ENCODE peak calls at places on chromosomes 6 and 20, in four cellular contexts. U, D, V and N are unnamed samples.

GRCh38 chr20:34705383-34706021 is 1.4 kb downstream of the TP53INP2 start:
- DNase-seq in U (peak), D (no peak), V (no peak), N (peak)

GRCh38 chr20:4573564-4574355 is 147.9 kb upstream of the PRND start:
- DNase-seq in U (no peak), D (no peak), V (no peak), N (no peak)

GRCh38 chr20:48789781-48790544 is 37.8 kb downstream of the PREX1 start:
- DNase-seq in U (no peak), D (no peak), V (no peak), N (no peak)

GRCh38 chr20:54197621-54198604 is 10.0 kb upstream of the PFDN4 start:
- DNase-seq in U (no peak), D (peak), V (no peak), N (peak)

GRCh38 chr6:14921170-14921569 is 324.7 kb upstream of the JARID2 start:
- DNase-seq in U (peak), D (no peak), V (no peak), N (no peak)

GRCh38 chr20:19932170-19932667 is 84.9 kb upstream of the NAA20 start:
- DNase-seq in U (no peak), D (no peak), V (no peak), N (no peak)

GRCh38 chr6:9732056-9732455 is 682.8 kb downstream of the TFAP2A start:
- DNase-seq in U (no peak), D (no peak), V (no peak), N (no peak)

GRCh38 chr20:21102691-21103311 is 3.4 kb downstream of the LINC00237 start:
- DNase-seq in U (no peak), D (no peak), V (no peak), N (no peak)

GRCh38 chr20:56091635-56092180 is 86.4 kb upstream of the CBLN4 start:
- DNase-seq in U (no peak), D (no peak), V (no peak), N (no peak)

GRCh38 chr6:40308533-40309306 is 278.4 kb downstream of the LRFN2 start:
- DNase-seq in U (peak), D (peak), V (peak), N (peak)

GRCh38 chr6:12958052-12958706 is 241.6 kb downstream of the PHACTR1 start:
- DNase-seq in U (no peak), D (no peak), V (no peak), N (no peak)

GRCh38 chr20:59911041-59911440 is 22.4 kb downstream of the SYCP2 start:
- DNase-seq in U (no peak), D (no peak), V (no peak), N (no peak)

GRCh38 chr20:53162251-53162835 is 190.2 kb downstream of the TSHZ2 start:
- DNase-seq in U (peak), D (no peak), V (no peak), N (no peak)
- TF ChIP-seq BRCA1 in U (no peak), D (no peak), V (no peak), N (no peak)

GRCh38 chr6:16519265-16520242 is 241.7 kb downstream of the ATXN1 start:
- DNase-seq in U (no peak), D (no peak), V (no peak), N (peak)
- TF ChIP-seq SIN3A in U (no peak), D (no peak), V (no peak), N (no peak)

DNA sequence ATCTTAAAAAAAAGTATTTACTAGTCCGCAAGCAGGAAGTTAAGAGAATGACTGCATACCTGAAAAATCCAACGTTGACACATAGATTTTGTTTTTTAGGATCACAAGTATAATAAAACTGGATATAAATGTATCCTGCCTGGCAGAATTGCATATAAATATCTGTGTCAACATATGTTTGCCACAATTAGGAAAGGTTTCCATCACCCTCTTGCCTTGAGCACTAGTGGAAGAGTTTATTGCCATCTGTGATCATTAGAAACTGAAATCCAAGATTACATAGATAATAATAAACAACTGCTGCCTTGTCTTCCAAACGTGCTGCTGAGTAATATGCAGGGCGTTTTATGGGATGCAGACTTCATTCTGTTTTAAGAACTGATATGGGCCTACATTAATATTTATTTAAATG is 27.9 kb downstream of the PLEKHG1 start:
- DNase-seq in U (no peak), D (no peak), V (no peak), N (no peak)
- TF ChIP-seq BRCA1 in U (no peak), D (no peak), V (no peak), N (no peak)

DNA sequence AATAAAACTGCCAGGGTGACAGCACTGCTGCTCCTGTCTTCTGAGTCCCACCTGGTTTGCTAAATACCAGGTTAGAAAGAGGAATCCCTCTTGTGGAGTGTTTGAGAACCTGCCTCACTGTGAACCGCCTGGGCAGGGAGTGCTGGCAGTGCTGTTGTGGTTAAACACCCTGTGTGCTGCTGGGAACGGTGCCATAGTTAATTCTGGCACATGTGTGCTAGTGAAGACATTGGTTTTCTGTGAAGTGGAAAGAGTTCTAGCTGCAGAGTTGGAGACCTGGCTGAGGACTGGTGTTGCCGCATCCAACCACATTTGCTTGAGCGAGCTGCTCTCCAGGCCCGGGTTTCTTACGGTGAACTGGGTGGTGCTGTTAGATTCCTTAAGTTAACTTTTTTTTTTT is 72.7 kb downstream of the IGF2R start:
- DNase-seq in U (no peak), D (no peak), V (no peak), N (peak)
- TF ChIP-seq SIN3A in U (no peak), D (no peak), V (no peak), N (no peak)